ENCODE peak calls at places on chromosomes 3 and 15, in five cellular contexts. One of them, this sample, is unnamed.

GRCh38 chr3:29291262-29291981 is 10.6 kb downstream of the RBMS3 start:
- DNase-seq in NCI-H2029 treated with DMSO at 0.1 percent for 48 hours: no peak
- DNase-seq in choroid plexus epithelial cell: no peak
- DNase-seq in hippocampal formation: no peak
- DNase-seq in activated T-helper 1 cell treated with Interleukin-2 at 50 U/mL for 16 hours: no peak
- DNase-seq in this sample: no peak

GRCh38 chr3:107994954-107995715 is 95.7 kb downstream of the CD47 start:
- DNase-seq in choroid plexus epithelial cell: no peak
- DNase-seq in NCI-H2029 treated with DMSO at 0.1 percent for 48 hours: no peak
- DNase-seq in activated T-helper 1 cell treated with Interleukin-2 at 50 U/mL for 16 hours: no peak
- DNase-seq in hippocampal formation: no peak
- DNase-seq in this sample: no peak

GRCh38 chr15:39666671-39667070 is 85.8 kb downstream of the THBS1 start:
- DNase-seq in activated T-helper 1 cell treated with Interleukin-2 at 50 U/mL for 16 hours: no peak
- DNase-seq in NCI-H2029 treated with DMSO at 0.1 percent for 48 hours: no peak
- DNase-seq in hippocampal formation: no peak
- DNase-seq in choroid plexus epithelial cell: peak
- DNase-seq in this sample: no peak

GRCh38 chr15:86759766-86760165 is 680.1 kb downstream of the AGBL1 start:
- DNase-seq in activated T-helper 1 cell treated with Interleukin-2 at 50 U/mL for 16 hours: no peak
- DNase-seq in NCI-H2029 treated with DMSO at 0.1 percent for 48 hours: no peak
- DNase-seq in hippocampal formation: no peak
- DNase-seq in choroid plexus epithelial cell: no peak
- DNase-seq in this sample: no peak

GRCh38 chr3:134365766-134366065 is 8.5 kb downstream of the AMOTL2 start:
- DNase-seq in hippocampal formation: no peak
- DNase-seq in activated T-helper 1 cell treated with Interleukin-2 at 50 U/mL for 16 hours: no peak
- DNase-seq in NCI-H2029 treated with DMSO at 0.1 percent for 48 hours: no peak
- DNase-seq in choroid plexus epithelial cell: no peak
- DNase-seq in this sample: no peak

GRCh38 chr3:14581334-14582072 is 41.4 kb upstream of the GRIP2 start:
- DNase-seq in NCI-H2029 treated with DMSO at 0.1 percent for 48 hours: no peak
- DNase-seq in hippocampal formation: no peak
- DNase-seq in activated T-helper 1 cell treated with Interleukin-2 at 50 U/mL for 16 hours: no peak
- DNase-seq in choroid plexus epithelial cell: no peak
- DNase-seq in this sample: no peak

GRCh38 chr3:126954141-126954845 is 28.6 kb upstream of the PLXNA1 start:
- DNase-seq in choroid plexus epithelial cell: no peak
- DNase-seq in hippocampal formation: no peak
- DNase-seq in activated T-helper 1 cell treated with Interleukin-2 at 50 U/mL for 16 hours: no peak
- DNase-seq in NCI-H2029 treated with DMSO at 0.1 percent for 48 hours: no peak
- DNase-seq in this sample: no peak

GRCh38 chr3:195041871-195042740 is 228.9 kb downstream of the XXYLT1 start:
- DNase-seq in choroid plexus epithelial cell: no peak
- DNase-seq in activated T-helper 1 cell treated with Interleukin-2 at 50 U/mL for 16 hours: no peak
- DNase-seq in hippocampal formation: no peak
- DNase-seq in NCI-H2029 treated with DMSO at 0.1 percent for 48 hours: no peak
- DNase-seq in this sample: no peak

GRCh38 chr3:191148131-191148530 is 50.9 kb upstream of the OSTN start:
- DNase-seq in hippocampal formation: no peak
- DNase-seq in activated T-helper 1 cell treated with Interleukin-2 at 50 U/mL for 16 hours: no peak
- DNase-seq in NCI-H2029 treated with DMSO at 0.1 percent for 48 hours: no peak
- DNase-seq in choroid plexus epithelial cell: peak
- DNase-seq in this sample: no peak

GRCh38 chr15:60272623-60273022 is 125.2 kb downstream of the ANXA2 start:
- DNase-seq in activated T-helper 1 cell treated with Interleukin-2 at 50 U/mL for 16 hours: no peak
- DNase-seq in choroid plexus epithelial cell: no peak
- DNase-seq in hippocampal formation: no peak
- DNase-seq in NCI-H2029 treated with DMSO at 0.1 percent for 48 hours: no peak
- DNase-seq in this sample: no peak

GRCh38 chr15:93837450-93837849 is 393.9 kb upstream of the MCTP2 start:
- DNase-seq in NCI-H2029 treated with DMSO at 0.1 percent for 48 hours: no peak
- DNase-seq in activated T-helper 1 cell treated with Interleukin-2 at 50 U/mL for 16 hours: no peak
- DNase-seq in choroid plexus epithelial cell: no peak
- DNase-seq in hippocampal formation: no peak
- DNase-seq in this sample: no peak

GRCh38 chr3:53493997-53494791 is at the start of gene CACNA1D:
- DNase-seq in activated T-helper 1 cell treated with Interleukin-2 at 50 U/mL for 16 hours: no peak
- DNase-seq in choroid plexus epithelial cell: no peak
- DNase-seq in NCI-H2029 treated with DMSO at 0.1 percent for 48 hours: no peak
- DNase-seq in hippocampal formation: peak
- DNase-seq in this sample: no peak

GRCh38 chr15:81313686-81314085 is 10.3 kb downstream of the STARD5 start:
- DNase-seq in activated T-helper 1 cell treated with Interleukin-2 at 50 U/mL for 16 hours: no peak
- DNase-seq in NCI-H2029 treated with DMSO at 0.1 percent for 48 hours: no peak
- DNase-seq in hippocampal formation: no peak
- DNase-seq in choroid plexus epithelial cell: no peak
- DNase-seq in this sample: no peak